ENCODE peak calls at places on chromosomes 6 and 20, in five cellular contexts. A is HepG2, I is mammary epithelial cell, O is neural progenitor cell, E is HCT116. S is an unnamed sample. For H3K4me1 and H3K79me2, the result is how much of the 10 kb centered on the place peaks cover.

GRCh38 chr6:28368522-28368921 is 18.8 kb downstream of the ZKSCAN3 start:
- DNase-seq in O (no peak), A (no peak), I (no peak), E (no peak), S (no peak)

GRCh38 chr6:54929245-54929909 is 82.8 kb downstream of the FAM83B start:
- DNase-seq in E (no peak), A (peak), I (no peak), O (no peak), S (peak)

GRCh38 chr6:20217476-20217855 is 5.2 kb upstream of the MBOAT1 start:
- DNase-seq in E (no peak), A (no peak), O (no peak), I (no peak), S (no peak)

GRCh38 chr20:59816146-59816743 is 117.2 kb downstream of the SYCP2 start:
- DNase-seq in A (no peak), O (no peak), I (no peak), E (no peak), S (no peak)

GRCh38 chr20:58700121-58700780 is 7.7 kb downstream of the NPEPL1 start:
- DNase-seq in E (no peak), A (no peak), I (no peak), O (no peak), S (no peak)

GRCh38 chr6:115577270-115577669 is 483.4 kb downstream of the FRK start:
- DNase-seq in O (no peak), E (no peak), A (no peak), I (no peak), S (no peak)

GRCh38 chr6:100721256-100721655 is 159.9 kb downstream of the ASCC3 start:
- DNase-seq in I (no peak), A (no peak), E (no peak), O (no peak), S (no peak)

GRCh38 chr6:107217248-107217647 is 101.9 kb upstream of the BEND3 start:
- DNase-seq in E (no peak), I (no peak), O (no peak), A (no peak), S (no peak)

GRCh38 chr6:27684264-27685211 is 211.6 kb upstream of the ZNF184 start:
- DNase-seq in E (peak), A (peak), O (peak), I (peak), S (peak)

GRCh38 chr20:33490023-33490933 is at the start of gene CBFA2T2:
- DNase-seq in I (peak), O (peak), E (peak), A (peak), S (peak)

GRCh38 chr20:11716239-11716944 is 201.3 kb upstream of the BTBD3 start:
- DNase-seq in O (peak), E (peak), A (peak), I (peak), S (peak)

GRCh38 chr6:160030103-160030502 is 61.2 kb downstream of the IGF2R start:
- DNase-seq in I (peak), A (no peak), E (no peak), O (peak), S (peak)

GRCh38 chr20:58829531-58829941 is 21.2 kb downstream of the GNAS-AS1 start:
- DNase-seq in E (no peak), I (no peak), O (no peak), A (no peak), S (peak)

GRCh38 chr6:27312950-27313271 is 838 bp upstream of the POM121L2 start:
- DNase-seq in A (no peak), I (no peak), E (no peak), O (no peak), S (no peak)

GRCh38 chr20:36275441-36276189 is 30.5 kb upstream of the DLGAP4 start:
- DNase-seq in A (no peak), I (no peak), E (no peak), O (no peak), S (no peak)

GRCh38 chr6:84243240-84243639 is 15.8 kb upstream of the CEP162 start:
- DNase-seq in I (no peak), E (no peak), O (no peak), A (peak), S (no peak)

GRCh38 chr6:40112350-40112749 is 178.1 kb upstream of the MOCS1 start:
- DNase-seq in I (no peak), E (no peak), O (no peak), A (no peak), S (no peak)

GRCh38 chr6:13378669-13379590 is 50.6 kb upstream of the TBC1D7 start:
- DNase-seq in A (no peak), O (no peak), E (no peak), I (no peak), S (peak)

GRCh38 chr6:157223486-157223885 is 99.8 kb downstream of the TMEM242 start:
- DNase-seq in A (no peak), O (no peak), I (no peak), E (no peak), S (no peak)

GRCh38 chr6:13470240-13471140 is 16.9 kb downstream of the GFOD1 start:
- DNase-seq in E (no peak), O (no peak), I (no peak), A (no peak), S (no peak)

GRCh38 chr20:50224553-50225255 is 34.1 kb downstream of the CEBPB start:
- DNase-seq in A (no peak), O (no peak), E (no peak), I (peak), S (no peak)

GRCh38 chr20:40717343-40717865 is 28.4 kb upstream of the MAFB start:
- DNase-seq in A (no peak), I (peak), O (no peak), E (no peak), S (no peak)

GRCh38 chr6:12585497-12585958 is 131.0 kb upstream of the PHACTR1 start:
- DNase-seq in O (no peak), E (no peak), I (no peak), A (no peak), S (no peak)

GRCh38 chr6:98579089-98579488 is 255.3 kb upstream of the POU3F2 start:
- DNase-seq in I (peak), O (no peak), E (no peak), A (no peak), S (no peak)

GRCh38 chr6:62452586-62452985 is 166.6 kb upstream of the KHDRBS2 start:
- DNase-seq in I (no peak), E (no peak), A (no peak), O (no peak), S (no peak)

GRCh38 chr6:43833996-43834390 is 64.0 kb downstream of the VEGFA start:
- DNase-seq in O (no peak), E (no peak), I (no peak), A (no peak), S (no peak)

GRCh38 chr6:170596426-170596825 is 12.0 kb upstream of the PDCD2 start:
- DNase-seq in I (no peak), E (no peak), O (no peak), A (no peak), S (no peak)

GRCh38 chr6:4402477-4402976 is 267.2 kb upstream of the ECI2 start:
- DNase-seq in O (no peak), E (no peak), A (peak), I (peak), S (peak)

GRCh38 chr6:13342414-13343019 is 14.2 kb upstream of the TBC1D7 start:
- DNase-seq in A (no peak), O (no peak), I (no peak), E (no peak), S (no peak)

GRCh38 chr20:43752561-43753301 is 25.9 kb upstream of the GTSF1L start:
- DNase-seq in A (no peak), I (peak), O (no peak), E (no peak), S (peak)

DNA sequence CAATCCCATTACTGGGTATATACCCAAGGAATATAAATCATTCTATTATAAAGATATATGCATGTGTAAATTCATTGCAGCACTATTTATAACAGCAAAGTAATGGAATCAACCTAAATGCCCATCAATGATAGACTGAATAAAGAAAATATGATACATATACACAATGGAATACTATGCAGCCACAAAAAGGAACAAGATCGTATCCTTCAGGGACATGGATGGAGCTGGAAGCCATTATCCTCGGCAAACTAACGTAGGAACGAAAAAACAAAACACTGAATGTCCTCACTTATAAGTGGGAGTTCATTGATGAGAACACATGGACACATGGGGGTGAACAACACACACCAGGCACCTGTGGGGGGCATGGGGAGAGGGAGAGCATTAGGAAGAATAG is 156.7 kb downstream of the RNGTT start:
- DNase-seq in A (no peak), I (no peak), O (no peak), E (no peak), S (no peak)
- TF ChIP-seq CTCF in A (no peak), I (no peak), O (no peak), E (no peak), S (no peak)

GRCh38 chr6:7171119-7171518 is 63.4 kb downstream of the RREB1 start:
- DNase-seq in E (no peak), I (no peak), O (no peak), A (peak), S (no peak)
- H3K4me1 ChIP-seq in E (under half), I (under half), O (under half), A (half or more), S (under half)

GRCh38 chr6:9131201-9131600 is 695.9 kb upstream of the SLC35B3 start:
- DNase-seq in A (no peak), I (no peak), E (no peak), O (no peak), S (no peak)
- H3K79me2 ChIP-seq in A (under half), I (under half), E (under half), O (under half), S (under half)

GRCh38 chr6:119476554-119476953 is 127.0 kb upstream of the MAN1A1 start:
- DNase-seq in A (no peak), E (no peak), O (no peak), I (no peak), S (no peak)
- TF ChIP-seq CTCF in A (no peak), E (no peak), O (no peak), I (no peak), S (no peak)

GRCh38 chr6:38269773-38270172 is 370.0 kb downstream of the BTBD9 start:
- DNase-seq in A (no peak), I (no peak), O (no peak), E (no peak), S (no peak)
- H3K4me1 ChIP-seq in A (under half), I (under half), O (half or more), E (under half), S (under half)

GRCh38 chr6:72784071-72784470 is 162.2 kb downstream of the KCNQ5 start:
- DNase-seq in I (peak), E (no peak), O (no peak), A (no peak), S (no peak)
- H3K79me2 ChIP-seq in I (under half), E (under half), O (under half), A (under half), S (under half)

DNA sequence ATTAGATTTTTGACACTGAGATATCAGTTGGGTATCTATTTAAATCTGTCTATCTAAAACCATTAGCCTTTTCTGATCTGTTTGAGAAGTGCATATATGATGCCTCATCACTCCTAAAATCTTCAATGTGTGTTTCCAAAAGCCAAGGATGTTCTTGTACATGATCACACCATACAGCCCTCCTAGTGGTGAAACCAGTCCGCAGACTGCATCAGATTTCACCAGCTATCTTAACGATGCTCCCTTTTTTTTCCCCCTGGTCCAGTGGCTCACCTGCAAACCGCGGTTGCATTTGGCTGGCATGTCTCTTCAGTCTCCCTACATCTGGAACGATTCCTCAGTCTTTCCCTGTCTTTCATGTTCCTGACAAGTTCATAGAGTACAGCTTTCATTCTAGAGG is 4.0 kb downstream of the KIZ start:
- DNase-seq in E (no peak), I (no peak), O (no peak), A (no peak), S (no peak)
- TF ChIP-seq CTCF in E (peak), I (no peak), O (peak), A (no peak), S (peak)

GRCh38 chr6:167847936-167848335 is 21.2 kb downstream of the AFDN start:
- DNase-seq in A (no peak), E (no peak), I (no peak), O (no peak), S (no peak)
- H3K4me1 ChIP-seq in A (half or more), E (under half), I (under half), O (half or more), S (under half)

GRCh38 chr20:18590163-18590562 is 2.3 kb downstream of the DTD1 start:
- DNase-seq in I (no peak), O (no peak), A (no peak), E (no peak), S (no peak)
- H3K79me2 ChIP-seq in I (half or more), O (under half), A (under half), E (under half), S (under half)